ENCODE peak calls at places on chromosomes 3 and 15, in six cellular contexts. One of them, this sample, is unnamed.

GRCh38 chr15:35723852-35724251 is 177.9 kb upstream of the DPH6 start:
- DNase-seq in fibroblast of lung: peak
- DNase-seq in GM13976: no peak
- DNase-seq in endothelial cell: no peak
- DNase-seq in GM23338: no peak
- DNase-seq in retina: no peak
- DNase-seq in this sample: no peak

GRCh38 chr3:8976540-8977182 is 13.4 kb upstream of the RAD18 start:
- DNase-seq in GM13976: no peak
- DNase-seq in endothelial cell: no peak
- DNase-seq in fibroblast of lung: no peak
- DNase-seq in GM23338: no peak
- DNase-seq in retina: no peak
- DNase-seq in this sample: no peak

GRCh38 chr3:182967218-182968204 is 12.8 kb downstream of the DCUN1D1 start:
- DNase-seq in retina: no peak
- DNase-seq in endothelial cell: no peak
- DNase-seq in fibroblast of lung: no peak
- DNase-seq in GM13976: peak
- DNase-seq in GM23338: no peak
- DNase-seq in this sample: no peak

GRCh38 chr3:194075802-194076460 is 60.0 kb upstream of the HES1 start:
- DNase-seq in retina: no peak
- DNase-seq in endothelial cell: no peak
- DNase-seq in GM23338: no peak
- DNase-seq in fibroblast of lung: no peak
- DNase-seq in GM13976: no peak
- DNase-seq in this sample: peak

GRCh38 chr3:75192065-75192658 is 472.0 kb upstream of the FRG2C start:
- DNase-seq in retina: peak
- DNase-seq in fibroblast of lung: peak
- DNase-seq in GM13976: peak
- DNase-seq in endothelial cell: peak
- DNase-seq in GM23338: peak
- DNase-seq in this sample: peak

GRCh38 chr15:64525828-64526530 is 65.6 kb downstream of the ZNF609 start:
- DNase-seq in retina: no peak
- DNase-seq in GM13976: no peak
- DNase-seq in endothelial cell: no peak
- DNase-seq in fibroblast of lung: peak
- DNase-seq in GM23338: no peak
- DNase-seq in this sample: no peak

GRCh38 chr15:65368646-65369045 is 9.2 kb downstream of the IGDCC3 start:
- DNase-seq in retina: peak
- DNase-seq in GM23338: peak
- DNase-seq in fibroblast of lung: no peak
- DNase-seq in endothelial cell: no peak
- DNase-seq in GM13976: no peak
- DNase-seq in this sample: no peak

GRCh38 chr3:52093751-52094525 is 37.6 kb upstream of the DUSP7 start:
- DNase-seq in GM23338: no peak
- DNase-seq in endothelial cell: no peak
- DNase-seq in GM13976: no peak
- DNase-seq in retina: no peak
- DNase-seq in fibroblast of lung: peak
- DNase-seq in this sample: no peak

GRCh38 chr3:40915346-40915865 is 283.9 kb upstream of the CTNNB1 start:
- DNase-seq in GM23338: no peak
- DNase-seq in fibroblast of lung: no peak
- DNase-seq in endothelial cell: no peak
- DNase-seq in retina: no peak
- DNase-seq in GM13976: no peak
- DNase-seq in this sample: no peak

GRCh38 chr15:75749820-75750219 is 37.2 kb upstream of the CSPG4 start:
- DNase-seq in GM13976: no peak
- DNase-seq in fibroblast of lung: no peak
- DNase-seq in GM23338: no peak
- DNase-seq in endothelial cell: no peak
- DNase-seq in retina: no peak
- DNase-seq in this sample: no peak

GRCh38 chr15:25670025-25670554 is 193.0 kb downstream of the ATP10A start:
- DNase-seq in endothelial cell: peak
- DNase-seq in retina: peak
- DNase-seq in GM23338: peak
- DNase-seq in fibroblast of lung: peak
- DNase-seq in GM13976: no peak
- DNase-seq in this sample: peak

GRCh38 chr15:23647421-23648375 is at the start of gene MAGEL2:
- DNase-seq in fibroblast of lung: peak
- DNase-seq in endothelial cell: peak
- DNase-seq in GM23338: peak
- DNase-seq in retina: peak
- DNase-seq in GM13976: no peak
- DNase-seq in this sample: no peak

GRCh38 chr15:100383302-100384107 is 41.7 kb upstream of the ADAMTS17 start:
- DNase-seq in retina: peak
- DNase-seq in GM23338: peak
- DNase-seq in GM13976: no peak
- DNase-seq in endothelial cell: peak
- DNase-seq in fibroblast of lung: peak
- DNase-seq in this sample: peak

GRCh38 chr3:48466386-48467109 is 20.0 kb downstream of the ATRIP start:
- DNase-seq in GM23338: no peak
- DNase-seq in retina: peak
- DNase-seq in fibroblast of lung: no peak
- DNase-seq in endothelial cell: no peak
- DNase-seq in GM13976: peak
- DNase-seq in this sample: no peak

GRCh38 chr15:70045045-70045444 is 52.7 kb downstream of the TLE3 start:
- DNase-seq in fibroblast of lung: peak
- DNase-seq in GM13976: no peak
- DNase-seq in endothelial cell: no peak
- DNase-seq in GM23338: no peak
- DNase-seq in retina: no peak
- DNase-seq in this sample: no peak

GRCh38 chr3:102142379-102143058 is 292.3 kb upstream of the ZPLD1 start:
- DNase-seq in fibroblast of lung: no peak
- DNase-seq in GM13976: no peak
- DNase-seq in endothelial cell: no peak
- DNase-seq in retina: no peak
- DNase-seq in GM23338: no peak
- DNase-seq in this sample: no peak

GRCh38 chr3:127678315-127678599 is 5.5 kb downstream of the ABTB1 start:
- DNase-seq in GM13976: no peak
- DNase-seq in fibroblast of lung: no peak
- DNase-seq in retina: no peak
- DNase-seq in GM23338: no peak
- DNase-seq in endothelial cell: no peak
- DNase-seq in this sample: no peak

GRCh38 chr3:112007641-112008040 is 8.9 kb downstream of the TAGLN3 start:
- DNase-seq in GM13976: no peak
- DNase-seq in retina: no peak
- DNase-seq in endothelial cell: no peak
- DNase-seq in GM23338: no peak
- DNase-seq in fibroblast of lung: no peak
- DNase-seq in this sample: no peak

GRCh38 chr3:49484471-49484870 is 14.4 kb downstream of the DAG1 start:
- DNase-seq in endothelial cell: no peak
- DNase-seq in retina: no peak
- DNase-seq in GM23338: no peak
- DNase-seq in fibroblast of lung: peak
- DNase-seq in GM13976: no peak
- DNase-seq in this sample: no peak

GRCh38 chr15:33451385-33451784 is 140.6 kb downstream of the RYR3 start:
- DNase-seq in GM13976: no peak
- DNase-seq in GM23338: no peak
- DNase-seq in fibroblast of lung: no peak
- DNase-seq in retina: no peak
- DNase-seq in endothelial cell: no peak
- DNase-seq in this sample: no peak

GRCh38 chr3:4684117-4684516 is 191.0 kb downstream of the ITPR1 start:
- DNase-seq in endothelial cell: no peak
- DNase-seq in GM23338: no peak
- DNase-seq in GM13976: no peak
- DNase-seq in retina: no peak
- DNase-seq in fibroblast of lung: no peak
- DNase-seq in this sample: no peak

GRCh38 chr15:66588971-66589370 is 23.2 kb upstream of the LCTL start:
- DNase-seq in GM23338: peak
- DNase-seq in retina: no peak
- DNase-seq in fibroblast of lung: no peak
- DNase-seq in endothelial cell: no peak
- DNase-seq in GM13976: no peak
- DNase-seq in this sample: no peak

GRCh38 chr3:100169186-100169585 is 54.9 kb upstream of the FILIP1L start:
- DNase-seq in endothelial cell: no peak
- DNase-seq in GM13976: no peak
- DNase-seq in fibroblast of lung: no peak
- DNase-seq in GM23338: no peak
- DNase-seq in retina: no peak
- DNase-seq in this sample: no peak

GRCh38 chr3:94114667-94115066 is 51.8 kb downstream of the NSUN3 start:
- DNase-seq in GM23338: no peak
- DNase-seq in retina: no peak
- DNase-seq in fibroblast of lung: no peak
- DNase-seq in GM13976: no peak
- DNase-seq in endothelial cell: no peak
- DNase-seq in this sample: no peak

GRCh38 chr3:109175411-109175810 is 38.9 kb downstream of the C3orf85 start:
- DNase-seq in endothelial cell: no peak
- DNase-seq in retina: no peak
- DNase-seq in GM23338: no peak
- DNase-seq in fibroblast of lung: peak
- DNase-seq in GM13976: no peak
- DNase-seq in this sample: no peak

GRCh38 chr3:185823280-185824044 is 1.4 kb downstream of the IGF2BP2 start:
- DNase-seq in retina: peak
- DNase-seq in fibroblast of lung: peak
- DNase-seq in endothelial cell: peak
- DNase-seq in GM13976: peak
- DNase-seq in GM23338: peak
- DNase-seq in this sample: no peak

GRCh38 chr3:173501941-173502489 is 104.5 kb downstream of the NLGN1 start:
- DNase-seq in fibroblast of lung: peak
- DNase-seq in retina: no peak
- DNase-seq in endothelial cell: no peak
- DNase-seq in GM13976: no peak
- DNase-seq in GM23338: no peak
- DNase-seq in this sample: no peak

GRCh38 chr15:42364529-42364928 is 5.2 kb downstream of the CAPN3 start:
- DNase-seq in endothelial cell: no peak
- DNase-seq in GM13976: no peak
- DNase-seq in GM23338: no peak
- DNase-seq in retina: no peak
- DNase-seq in fibroblast of lung: no peak
- DNase-seq in this sample: no peak

GRCh38 chr3:194306109-194306686 is 44.9 kb downstream of the CPN2 start:
- DNase-seq in GM13976: no peak
- DNase-seq in retina: no peak
- DNase-seq in endothelial cell: peak
- DNase-seq in GM23338: no peak
- DNase-seq in fibroblast of lung: no peak
- DNase-seq in this sample: no peak

GRCh38 chr3:172294238-172294806 is 153.9 kb downstream of the GHSR start:
- DNase-seq in endothelial cell: no peak
- DNase-seq in fibroblast of lung: no peak
- DNase-seq in retina: no peak
- DNase-seq in GM23338: no peak
- DNase-seq in GM13976: no peak
- DNase-seq in this sample: no peak

This sample was measured in A549.